ENCODE peak calls at places on chromosomes 16 and 17, in nine cellular contexts. One of them, this sample, is unnamed.

GRCh38 chr16:83110221-83110768 is 483.5 kb downstream of the CDH13 start:
- DNase-seq in AG10803: peak; percentile 72
- DNase-seq in neural crest cell: no peak
- DNase-seq in stomach: no peak
- DNase-seq in lower leg skin: no peak
- DNase-seq in tibial artery: no peak
- DNase-seq in adrenal gland: no peak
- DNase-seq in CD4-positive, alpha-beta T cell: no peak
- DNase-seq in MM.1S: no peak
- DNase-seq in this sample: no peak

GRCh38 chr17:62704381-62704971 is 77.0 kb downstream of the MRC2 start:
- DNase-seq in AG10803: peak; percentile 41
- DNase-seq in neural crest cell: peak; percentile 44
- DNase-seq in stomach: peak; percentile 34
- DNase-seq in lower leg skin: peak; percentile 94
- DNase-seq in tibial artery: no peak
- DNase-seq in adrenal gland: no peak
- DNase-seq in CD4-positive, alpha-beta T cell: no peak
- DNase-seq in MM.1S: no peak
- DNase-seq in this sample: no peak

GRCh38 chr16:69077251-69077650 is 28.2 kb upstream of the HAS3 start:
- DNase-seq in AG10803: peak; percentile 32
- DNase-seq in neural crest cell: no peak
- DNase-seq in stomach: no peak
- DNase-seq in lower leg skin: no peak
- DNase-seq in tibial artery: no peak
- DNase-seq in adrenal gland: no peak
- DNase-seq in CD4-positive, alpha-beta T cell: no peak
- DNase-seq in MM.1S: no peak
- DNase-seq in this sample: no peak

GRCh38 chr16:14302399-14303181 is 231.5 kb downstream of the MRTFB start:
- DNase-seq in AG10803: no peak
- DNase-seq in neural crest cell: peak; percentile 45
- DNase-seq in stomach: no peak
- DNase-seq in lower leg skin: peak; percentile 89
- DNase-seq in tibial artery: no peak
- DNase-seq in adrenal gland: peak; percentile 49
- DNase-seq in CD4-positive, alpha-beta T cell: no peak
- DNase-seq in MM.1S: no peak
- DNase-seq in this sample: peak; percentile 74

GRCh38 chr16:12319464-12320030 is 343.0 kb downstream of the SNX29 start:
- DNase-seq in AG10803: no peak
- DNase-seq in neural crest cell: no peak
- DNase-seq in stomach: peak; percentile 28
- DNase-seq in lower leg skin: no peak
- DNase-seq in tibial artery: no peak
- DNase-seq in adrenal gland: no peak
- DNase-seq in CD4-positive, alpha-beta T cell: no peak
- DNase-seq in MM.1S: no peak
- DNase-seq in this sample: no peak

GRCh38 chr16:84368327-84368996 is at the start of gene ATP2C2:
- DNase-seq in AG10803: no peak
- DNase-seq in neural crest cell: no peak
- DNase-seq in stomach: peak; percentile 78
- DNase-seq in lower leg skin: no peak
- DNase-seq in tibial artery: no peak
- DNase-seq in adrenal gland: no peak
- DNase-seq in CD4-positive, alpha-beta T cell: no peak
- DNase-seq in MM.1S: no peak
- DNase-seq in this sample: no peak

GRCh38 chr17:76132574-76133338 is 8.3 kb downstream of the FOXJ1 start:
- DNase-seq in AG10803: no peak
- DNase-seq in neural crest cell: no peak
- DNase-seq in stomach: peak; percentile 78
- DNase-seq in lower leg skin: no peak
- DNase-seq in tibial artery: no peak
- DNase-seq in adrenal gland: no peak
- DNase-seq in CD4-positive, alpha-beta T cell: no peak
- DNase-seq in MM.1S: no peak
- DNase-seq in this sample: no peak

GRCh38 chr16:22264786-22265185 is 32.4 kb upstream of the POLR3E start:
- DNase-seq in AG10803: peak; percentile 40
- DNase-seq in neural crest cell: no peak
- DNase-seq in stomach: no peak
- DNase-seq in lower leg skin: no peak
- DNase-seq in tibial artery: no peak
- DNase-seq in adrenal gland: no peak
- DNase-seq in CD4-positive, alpha-beta T cell: no peak
- DNase-seq in MM.1S: no peak
- DNase-seq in this sample: no peak

GRCh38 chr17:26809033-26809432 is 484.9 kb upstream of the WSB1 start:
- DNase-seq in AG10803: peak; percentile 23
- DNase-seq in neural crest cell: no peak
- DNase-seq in stomach: no peak
- DNase-seq in lower leg skin: no peak
- DNase-seq in tibial artery: no peak
- DNase-seq in adrenal gland: no peak
- DNase-seq in CD4-positive, alpha-beta T cell: no peak
- DNase-seq in MM.1S: no peak
- DNase-seq in this sample: no peak

GRCh38 chr16:50445603-50446250 is 76.9 kb upstream of the BRD7 start:
- DNase-seq in AG10803: no peak
- DNase-seq in neural crest cell: peak; percentile 25
- DNase-seq in stomach: no peak
- DNase-seq in lower leg skin: no peak
- DNase-seq in tibial artery: no peak
- DNase-seq in adrenal gland: no peak
- DNase-seq in CD4-positive, alpha-beta T cell: no peak
- DNase-seq in MM.1S: no peak
- DNase-seq in this sample: no peak

GRCh38 chr16:81485824-81486554 is 41.4 kb downstream of the CMIP start:
- DNase-seq in AG10803: peak; percentile 45
- DNase-seq in neural crest cell: no peak
- DNase-seq in stomach: no peak
- DNase-seq in lower leg skin: no peak
- DNase-seq in tibial artery: peak; percentile 64
- DNase-seq in adrenal gland: peak; percentile 77
- DNase-seq in CD4-positive, alpha-beta T cell: no peak
- DNase-seq in MM.1S: no peak
- DNase-seq in this sample: no peak

GRCh38 chr17:72259977-72260376 is 139.2 kb downstream of the SOX9 start:
- DNase-seq in AG10803: no peak
- DNase-seq in neural crest cell: no peak
- DNase-seq in stomach: no peak
- DNase-seq in lower leg skin: no peak
- DNase-seq in tibial artery: no peak
- DNase-seq in adrenal gland: no peak
- DNase-seq in CD4-positive, alpha-beta T cell: no peak
- DNase-seq in MM.1S: no peak
- DNase-seq in this sample: no peak

GRCh38 chr17:36980281-36980761 is 31.6 kb downstream of the AATF start:
- DNase-seq in AG10803: no peak
- DNase-seq in neural crest cell: no peak
- DNase-seq in stomach: no peak
- DNase-seq in lower leg skin: no peak
- DNase-seq in tibial artery: no peak
- DNase-seq in adrenal gland: no peak
- DNase-seq in CD4-positive, alpha-beta T cell: no peak
- DNase-seq in MM.1S: no peak
- DNase-seq in this sample: no peak

GRCh38 chr17:18280766-18281165 is 20.3 kb downstream of the MIEF2 start:
- DNase-seq in AG10803: peak; percentile 30
- DNase-seq in neural crest cell: no peak
- DNase-seq in stomach: no peak
- DNase-seq in lower leg skin: no peak
- DNase-seq in tibial artery: no peak
- DNase-seq in adrenal gland: no peak
- DNase-seq in CD4-positive, alpha-beta T cell: no peak
- DNase-seq in MM.1S: no peak
- DNase-seq in this sample: no peak

GRCh38 chr17:33935822-33936221 is 319.3 kb upstream of the CCL2 start:
- DNase-seq in AG10803: no peak
- DNase-seq in neural crest cell: no peak
- DNase-seq in stomach: no peak
- DNase-seq in lower leg skin: no peak
- DNase-seq in tibial artery: no peak
- DNase-seq in adrenal gland: no peak
- DNase-seq in CD4-positive, alpha-beta T cell: no peak
- DNase-seq in MM.1S: no peak
- DNase-seq in this sample: no peak

GRCh38 chr17:58189436-58190146 is 2.9 kb upstream of the EPX start:
- DNase-seq in AG10803: peak; percentile 87
- DNase-seq in neural crest cell: no peak
- DNase-seq in stomach: peak; percentile 33
- DNase-seq in lower leg skin: peak; percentile 82
- DNase-seq in tibial artery: peak; percentile 29
- DNase-seq in adrenal gland: peak; percentile 71
- DNase-seq in CD4-positive, alpha-beta T cell: no peak
- DNase-seq in MM.1S: no peak
- DNase-seq in this sample: no peak

GRCh38 chr16:69514366-69514765 is 51.4 kb upstream of the NFAT5 start:
- DNase-seq in AG10803: no peak
- DNase-seq in neural crest cell: no peak
- DNase-seq in stomach: no peak
- DNase-seq in lower leg skin: peak; percentile 17
- DNase-seq in tibial artery: no peak
- DNase-seq in adrenal gland: no peak
- DNase-seq in CD4-positive, alpha-beta T cell: no peak
- DNase-seq in MM.1S: no peak
- DNase-seq in this sample: no peak

GRCh38 chr17:78106211-78106610 is 22.3 kb downstream of the TMC6 start:
- DNase-seq in AG10803: no peak
- DNase-seq in neural crest cell: no peak
- DNase-seq in stomach: no peak
- DNase-seq in lower leg skin: no peak
- DNase-seq in tibial artery: no peak
- DNase-seq in adrenal gland: no peak
- DNase-seq in CD4-positive, alpha-beta T cell: no peak
- DNase-seq in MM.1S: no peak
- DNase-seq in this sample: no peak

GRCh38 chr16:4766875-4767628 is at the start of gene ZNF500:
- DNase-seq in AG10803: peak; percentile 95
- DNase-seq in neural crest cell: peak; percentile 99
- DNase-seq in stomach: peak; percentile 99
- DNase-seq in lower leg skin: peak; percentile 100
- DNase-seq in tibial artery: peak; percentile 98
- DNase-seq in adrenal gland: peak; percentile 99
- DNase-seq in CD4-positive, alpha-beta T cell: peak; percentile 97
- DNase-seq in MM.1S: peak; percentile 97
- DNase-seq in this sample: peak; percentile 98
- TF ChIP-seq CTCF in AG10803: no peak
- TF ChIP-seq CTCF in neural crest cell: no peak
- TF ChIP-seq CTCF in stomach: no peak
- TF ChIP-seq CTCF in lower leg skin: no peak
- TF ChIP-seq CTCF in tibial artery: no peak
- TF ChIP-seq CTCF in adrenal gland: no peak
- TF ChIP-seq CTCF in CD4-positive, alpha-beta T cell: no peak
- TF ChIP-seq CTCF in MM.1S: no peak
- TF ChIP-seq CTCF in this sample: no peak

GRCh38 chr16:10808218-10808617 is 10.4 kb downstream of the TVP23A start:
- DNase-seq in AG10803: no peak
- DNase-seq in neural crest cell: no peak
- DNase-seq in stomach: no peak
- DNase-seq in lower leg skin: no peak
- DNase-seq in tibial artery: no peak
- DNase-seq in adrenal gland: no peak
- DNase-seq in CD4-positive, alpha-beta T cell: no peak
- DNase-seq in MM.1S: no peak
- DNase-seq in this sample: no peak

GRCh38 chr16:10809706-10810105 is 8.9 kb downstream of the TVP23A start:
- DNase-seq in AG10803: no peak
- DNase-seq in neural crest cell: no peak
- DNase-seq in stomach: no peak
- DNase-seq in lower leg skin: no peak
- DNase-seq in tibial artery: no peak
- DNase-seq in adrenal gland: no peak
- DNase-seq in CD4-positive, alpha-beta T cell: no peak
- DNase-seq in MM.1S: no peak
- DNase-seq in this sample: no peak

GRCh38 chr16:10805362-10805761 is 13.2 kb downstream of the TVP23A start:
- DNase-seq in AG10803: no peak
- DNase-seq in neural crest cell: no peak
- DNase-seq in stomach: no peak
- DNase-seq in lower leg skin: no peak
- DNase-seq in tibial artery: no peak
- DNase-seq in adrenal gland: no peak
- DNase-seq in CD4-positive, alpha-beta T cell: no peak
- DNase-seq in MM.1S: no peak
- DNase-seq in this sample: no peak

GRCh38 chr16:10806698-10807097 is 11.9 kb downstream of the TVP23A start:
- DNase-seq in AG10803: no peak
- DNase-seq in neural crest cell: no peak
- DNase-seq in stomach: no peak
- DNase-seq in lower leg skin: no peak
- DNase-seq in tibial artery: no peak
- DNase-seq in adrenal gland: no peak
- DNase-seq in CD4-positive, alpha-beta T cell: no peak
- DNase-seq in MM.1S: no peak
- DNase-seq in this sample: no peak

DNA sequence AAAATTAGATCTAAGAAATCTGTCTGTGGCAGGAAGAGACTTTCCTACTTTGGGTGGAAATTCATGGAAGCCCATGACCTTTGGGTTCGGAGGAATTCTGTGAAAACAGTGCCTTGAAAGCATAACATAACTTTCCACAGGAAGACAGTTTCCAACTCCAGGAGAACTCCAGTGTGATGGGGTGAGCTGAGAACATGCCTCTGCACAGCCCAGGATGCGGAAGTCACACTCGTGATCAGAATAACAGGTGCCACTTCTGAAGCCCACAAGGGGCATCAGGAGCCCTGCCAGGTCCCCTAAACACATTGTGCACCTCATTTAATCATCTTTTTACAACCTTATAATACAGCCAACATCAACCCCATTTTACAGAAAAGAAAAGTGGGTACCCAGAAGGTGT is 9.7 kb downstream of the TVP23A start:
- DNase-seq in AG10803: no peak
- DNase-seq in neural crest cell: no peak
- DNase-seq in stomach: no peak
- DNase-seq in lower leg skin: no peak
- DNase-seq in tibial artery: no peak
- DNase-seq in adrenal gland: no peak
- DNase-seq in CD4-positive, alpha-beta T cell: no peak
- DNase-seq in MM.1S: no peak
- DNase-seq in this sample: no peak
- TF ChIP-seq CTCF in AG10803: no peak
- TF ChIP-seq CTCF in neural crest cell: no peak
- TF ChIP-seq CTCF in stomach: no peak
- TF ChIP-seq CTCF in lower leg skin: no peak
- TF ChIP-seq CTCF in tibial artery: no peak
- TF ChIP-seq CTCF in adrenal gland: no peak
- TF ChIP-seq CTCF in CD4-positive, alpha-beta T cell: no peak
- TF ChIP-seq CTCF in MM.1S: no peak
- TF ChIP-seq CTCF in this sample: no peak

GRCh38 chr16:20676867-20677266 is 20.6 kb downstream of the ACSM1 start:
- DNase-seq in AG10803: no peak
- DNase-seq in neural crest cell: no peak
- DNase-seq in stomach: no peak
- DNase-seq in lower leg skin: no peak
- DNase-seq in tibial artery: no peak
- DNase-seq in adrenal gland: no peak
- DNase-seq in CD4-positive, alpha-beta T cell: no peak
- DNase-seq in MM.1S: no peak
- DNase-seq in this sample: no peak
- TF ChIP-seq CTCF in AG10803: no peak
- TF ChIP-seq CTCF in neural crest cell: peak; percentile 45
- TF ChIP-seq CTCF in stomach: no peak
- TF ChIP-seq CTCF in lower leg skin: no peak
- TF ChIP-seq CTCF in tibial artery: no peak
- TF ChIP-seq CTCF in adrenal gland: peak; percentile 23
- TF ChIP-seq CTCF in CD4-positive, alpha-beta T cell: no peak
- TF ChIP-seq CTCF in MM.1S: no peak
- TF ChIP-seq CTCF in this sample: no peak

GRCh38 chr17:6457688-6458190 is 13.5 kb downstream of the PIMREG start:
- DNase-seq in AG10803: no peak
- DNase-seq in neural crest cell: no peak
- DNase-seq in stomach: peak; percentile 62
- DNase-seq in lower leg skin: no peak
- DNase-seq in tibial artery: no peak
- DNase-seq in adrenal gland: no peak
- DNase-seq in CD4-positive, alpha-beta T cell: no peak
- DNase-seq in MM.1S: no peak
- DNase-seq in this sample: no peak
- TF ChIP-seq CTCF in AG10803: no peak
- TF ChIP-seq CTCF in neural crest cell: no peak
- TF ChIP-seq CTCF in stomach: no peak
- TF ChIP-seq CTCF in lower leg skin: no peak
- TF ChIP-seq CTCF in tibial artery: no peak
- TF ChIP-seq CTCF in adrenal gland: no peak
- TF ChIP-seq CTCF in CD4-positive, alpha-beta T cell: no peak
- TF ChIP-seq CTCF in MM.1S: no peak
- TF ChIP-seq CTCF in this sample: no peak

This sample was measured in GM20000.